ENCODE peak calls at places on chromosomes 12 and 14, in six cellular contexts. U, I, L, X, M and E are unnamed samples.

GRCh38 chr12:105253882-105254513 is 18.0 kb upstream of the APPL2 start:
- DNase-seq in U (peak), I (peak), L (no peak), X (no peak), M (peak), E (no peak)

GRCh38 chr12:18595406-18595805 is 142.4 kb downstream of the PLCZ1 start:
- DNase-seq in U (peak), I (no peak), L (no peak), X (no peak), M (no peak), E (no peak)

GRCh38 chr14:74980746-74981661 is 21.7 kb upstream of the EIF2B2 start:
- DNase-seq in U (peak), I (peak), L (peak), X (no peak), M (peak), E (no peak)

GRCh38 chr12:3138896-3139590 is 61.9 kb downstream of the TSPAN9 start:
- DNase-seq in U (no peak), I (no peak), L (peak), X (no peak), M (no peak), E (no peak)

GRCh38 chr14:33586806-33587205 is 364.1 kb downstream of the EGLN3 start:
- DNase-seq in U (no peak), I (no peak), L (no peak), X (no peak), M (no peak), E (no peak)

GRCh38 chr14:96067985-96068930 is 29.1 kb downstream of the C14orf132 start:
- DNase-seq in U (no peak), I (no peak), L (no peak), X (no peak), M (no peak), E (no peak)

GRCh38 chr12:5554711-5555110 is 122.8 kb downstream of the NTF3 start:
- DNase-seq in U (peak), I (peak), L (peak), X (no peak), M (peak), E (no peak)

GRCh38 chr14:99121027-99121875 is 150.7 kb downstream of the BCL11B start:
- DNase-seq in U (no peak), I (no peak), L (no peak), X (no peak), M (no peak), E (no peak)